ENCODE peak calls at places on chromosome 15, in seven cellular contexts. X, N, M, E, Y, L and Z are unnamed samples. For H3K4me1, the result is how much of the 10 kb centered on the place peaks cover.

GRCh38 chr15:74311734-74312444 is 55.6 kb downstream of the CYP11A1 start:
- DNase-seq in L (no peak), X (no peak), M (no peak), Y (peak), N (no peak), E (no peak), Z (no peak)

GRCh38 chr15:41438206-41438605 is 21.3 kb downstream of the RTF1 start:
- DNase-seq in Y (no peak), E (no peak), L (no peak), X (peak), M (no peak), N (no peak), Z (no peak)

GRCh38 chr15:68333775-68334470 is 56.4 kb downstream of the FEM1B start:
- DNase-seq in E (peak), Y (no peak), L (no peak), M (peak), N (peak), X (peak), Z (no peak)

GRCh38 chr15:65833501-65834220 is 35.6 kb upstream of the RAB11A start:
- DNase-seq in M (no peak), L (no peak), Y (no peak), E (no peak), X (no peak), N (peak), Z (peak)

GRCh38 chr15:79853492-79854328 is 43.1 kb downstream of the MTHFS start:
- DNase-seq in E (peak), L (peak), Y (peak), X (peak), N (peak), M (peak), Z (peak)

GRCh38 chr15:68666812-68667450 is 88.1 kb downstream of the CORO2B start:
- DNase-seq in Y (no peak), L (no peak), X (peak), E (peak), N (no peak), M (peak), Z (no peak)

GRCh38 chr15:50676799-50677483 is 9.7 kb downstream of the TRPM7 start:
- DNase-seq in E (no peak), X (no peak), N (no peak), Y (peak), M (no peak), L (no peak), Z (no peak)

GRCh38 chr15:27601239-27601942 is 497.7 kb downstream of the OCA2 start:
- DNase-seq in N (no peak), E (no peak), Y (no peak), L (no peak), X (no peak), M (no peak), Z (no peak)

GRCh38 chr15:87348746-87349145 is 907.8 kb downstream of the NTRK3 start:
- DNase-seq in N (no peak), M (no peak), X (no peak), E (no peak), Y (no peak), L (no peak), Z (no peak)

GRCh38 chr15:37820380-37821128 is 113.9 kb upstream of the TMCO5A start:
- DNase-seq in Y (no peak), E (no peak), M (no peak), L (no peak), N (no peak), X (no peak), Z (no peak)

GRCh38 chr15:37814847-37815246 is 119.6 kb upstream of the TMCO5A start:
- DNase-seq in N (no peak), E (no peak), Y (no peak), X (no peak), M (no peak), L (no peak), Z (no peak)

GRCh38 chr15:37813306-37813705 is 121.1 kb upstream of the TMCO5A start:
- DNase-seq in E (no peak), N (no peak), Y (no peak), M (no peak), L (no peak), X (no peak), Z (no peak)

GRCh38 chr15:37819191-37819590 is 115.2 kb upstream of the TMCO5A start:
- DNase-seq in M (no peak), L (no peak), Y (no peak), X (no peak), E (no peak), N (no peak), Z (no peak)

DNA sequence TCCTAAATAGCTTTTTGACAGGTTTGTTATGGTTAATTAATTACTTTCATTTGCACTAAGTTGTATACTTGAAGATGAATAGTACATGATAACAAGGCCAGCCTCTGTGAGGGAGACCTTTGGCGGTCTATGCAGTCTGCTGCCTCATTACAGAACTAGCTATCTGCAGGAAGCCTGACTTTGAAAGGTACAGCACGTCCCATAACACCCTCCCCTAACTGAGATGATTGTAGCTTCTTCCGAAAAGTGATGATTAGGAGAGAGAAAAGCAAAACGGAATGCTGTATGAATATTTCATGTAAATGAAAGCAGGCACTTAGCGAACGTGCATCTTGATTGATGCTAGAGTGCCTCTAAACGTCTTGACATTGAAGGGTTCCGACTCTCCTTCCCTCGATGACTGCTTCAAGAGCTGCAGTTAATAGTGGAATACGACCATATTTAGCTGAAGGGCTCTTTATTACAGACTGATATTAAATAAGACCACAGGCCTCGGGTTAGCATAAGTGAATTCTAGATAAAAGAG is 116.2 kb upstream of the TMCO5A start:
- DNase-seq in M (no peak), Y (no peak), X (no peak), N (no peak), E (no peak), L (no peak), Z (no peak)
- H3K4me1 ChIP-seq in M (under half), Y (under half), X (under half), N (under half), E (under half), L (under half), Z (under half)

GRCh38 chr15:77026501-77027110 is 31.7 kb downstream of the PSTPIP1 start:
- DNase-seq in M (peak), X (peak), N (no peak), E (no peak), Y (no peak), L (peak), Z (no peak)

GRCh38 chr15:77025066-77025435 is 30.1 kb downstream of the PSTPIP1 start:
- DNase-seq in X (peak), Y (no peak), N (no peak), L (peak), M (no peak), E (peak), Z (no peak)

GRCh38 chr15:77027111-77027696 is 32.3 kb downstream of the PSTPIP1 start:
- DNase-seq in E (no peak), N (no peak), Y (no peak), L (no peak), X (peak), M (no peak), Z (no peak)

GRCh38 chr15:77025471-77025901 is 30.6 kb downstream of the PSTPIP1 start:
- DNase-seq in M (peak), Y (no peak), L (peak), E (peak), X (peak), N (no peak), Z (no peak)

GRCh38 chr15:77025941-77026411 is 31.1 kb downstream of the PSTPIP1 start:
- DNase-seq in E (no peak), L (no peak), N (no peak), X (peak), Y (no peak), M (peak), Z (peak)
- H3K4me3 ChIP-seq in E (no peak), L (no peak), N (no peak), X (no peak), Y (no peak), M (no peak), Z (no peak)

GRCh38 chr15:72782274-72782992 is 1.1 kb downstream of the ADPGK start:
- DNase-seq in Y (no peak), L (no peak), E (no peak), X (no peak), N (no peak), M (no peak), Z (no peak)

GRCh38 chr15:72784233-72784876 is 797 bp upstream of the ADPGK start:
- DNase-seq in Y (peak), L (peak), N (peak), E (no peak), X (no peak), M (no peak), Z (peak)

GRCh38 chr15:72785452-72786243 is 2.1 kb upstream of the ADPGK start:
- DNase-seq in Y (no peak), X (no peak), L (no peak), E (no peak), N (peak), M (no peak), Z (peak)

GRCh38 chr15:72782993-72783562 is 480 bp downstream of the ADPGK start:
- DNase-seq in X (peak), M (no peak), L (no peak), Y (no peak), N (peak), E (no peak), Z (peak)

GRCh38 chr15:72783563-72784232 is at the start of gene ADPGK:
- DNase-seq in L (peak), X (peak), N (peak), E (peak), M (peak), Y (peak), Z (peak)
- TF ChIP-seq POLR2A in L (peak), X (peak), N (peak), E (peak), M (peak), Y (peak), Z (peak)

GRCh38 chr15:31346367-31347066 is 19.9 kb downstream of the KLF13 start:
- DNase-seq in M (peak), E (no peak), Y (no peak), L (no peak), X (no peak), N (no peak), Z (no peak)
- H3K4me1 ChIP-seq in M (half or more), E (under half), Y (under half), L (under half), X (under half), N (half or more), Z (half or more)

GRCh38 chr15:64513823-64514222 is 53.4 kb downstream of the ZNF609 start:
- DNase-seq in Y (no peak), N (no peak), E (no peak), X (no peak), M (no peak), L (no peak), Z (no peak)
- H3K4me3 ChIP-seq in Y (no peak), N (no peak), E (no peak), X (no peak), M (no peak), L (no peak), Z (no peak)

GRCh38 chr15:88467073-88467934 is at the start of the genes MRPL46 and MRPS11:
- DNase-seq in E (peak), Y (peak), N (peak), X (peak), L (peak), M (peak), Z (peak)
- TF ChIP-seq POLR2A in E (peak), Y (peak), N (peak), X (no peak), L (peak), M (no peak), Z (peak)

DNA sequence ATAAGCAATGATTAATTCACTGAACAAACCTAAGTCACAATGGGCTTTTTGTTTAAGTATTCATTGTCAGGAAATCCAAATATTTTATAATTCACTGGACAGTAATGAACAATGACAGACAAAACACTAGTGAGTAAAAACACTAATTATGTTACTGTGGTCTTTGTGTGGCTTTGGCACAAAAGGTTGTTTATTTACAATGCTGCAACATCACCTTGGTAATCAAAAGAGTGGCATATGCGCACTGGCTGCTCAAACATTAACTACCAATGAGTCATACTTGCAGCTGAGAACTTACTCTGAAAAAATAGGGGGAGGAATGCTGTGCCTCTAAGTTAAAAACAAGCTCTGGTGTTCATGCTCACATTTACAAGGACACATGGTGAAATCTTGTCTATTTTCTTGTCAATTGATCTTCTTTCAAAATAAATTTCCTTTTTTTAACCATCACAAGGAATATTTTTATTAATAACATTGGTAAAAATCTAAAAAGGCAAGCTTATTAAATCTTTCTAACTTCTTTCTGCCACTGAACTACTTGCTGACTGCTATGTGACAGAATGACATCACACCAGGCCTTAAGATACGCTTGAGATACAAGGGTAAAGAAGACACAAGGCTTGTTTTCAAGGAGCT is 85.2 kb upstream of the PPIB start:
- DNase-seq in E (no peak), N (peak), L (no peak), Y (peak), X (no peak), M (no peak), Z (no peak)
- H3K4me1 ChIP-seq in E (under half), N (under half), L (under half), Y (half or more), X (under half), M (under half), Z (under half)

DNA sequence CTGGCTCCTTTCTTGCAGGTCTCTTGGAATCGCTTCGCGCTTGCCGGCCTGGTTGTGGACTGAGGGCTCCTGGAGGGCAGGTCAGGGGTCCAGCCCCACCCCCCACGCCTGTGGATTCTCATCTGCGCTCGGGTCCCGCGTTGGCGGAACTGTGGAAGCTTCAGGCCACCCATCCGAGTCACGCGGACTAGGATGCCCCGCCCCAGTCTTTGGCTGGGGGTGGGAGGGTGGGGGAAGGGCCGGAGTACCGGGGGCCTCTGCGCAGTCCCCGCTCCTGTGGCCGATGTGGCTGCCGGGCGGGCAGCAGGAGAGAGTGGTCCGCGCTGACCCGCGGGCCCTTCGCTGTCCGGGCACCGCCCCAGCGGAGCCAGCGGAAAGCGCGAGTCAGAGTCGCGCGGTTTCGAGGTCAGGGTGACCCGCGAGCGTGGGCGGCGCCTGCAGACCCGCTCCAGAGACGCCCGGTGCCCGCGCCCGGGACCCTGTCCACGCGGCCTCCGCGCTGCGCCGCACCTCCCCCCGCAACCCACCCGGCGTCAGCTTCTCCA is 114.2 kb downstream of the KLF13 start:
- DNase-seq in N (peak), M (peak), E (peak), X (peak), L (peak), Y (no peak), Z (peak)
- H3K4me3 ChIP-seq in N (peak), M (peak), E (peak), X (peak), L (peak), Y (peak), Z (peak)

DNA sequence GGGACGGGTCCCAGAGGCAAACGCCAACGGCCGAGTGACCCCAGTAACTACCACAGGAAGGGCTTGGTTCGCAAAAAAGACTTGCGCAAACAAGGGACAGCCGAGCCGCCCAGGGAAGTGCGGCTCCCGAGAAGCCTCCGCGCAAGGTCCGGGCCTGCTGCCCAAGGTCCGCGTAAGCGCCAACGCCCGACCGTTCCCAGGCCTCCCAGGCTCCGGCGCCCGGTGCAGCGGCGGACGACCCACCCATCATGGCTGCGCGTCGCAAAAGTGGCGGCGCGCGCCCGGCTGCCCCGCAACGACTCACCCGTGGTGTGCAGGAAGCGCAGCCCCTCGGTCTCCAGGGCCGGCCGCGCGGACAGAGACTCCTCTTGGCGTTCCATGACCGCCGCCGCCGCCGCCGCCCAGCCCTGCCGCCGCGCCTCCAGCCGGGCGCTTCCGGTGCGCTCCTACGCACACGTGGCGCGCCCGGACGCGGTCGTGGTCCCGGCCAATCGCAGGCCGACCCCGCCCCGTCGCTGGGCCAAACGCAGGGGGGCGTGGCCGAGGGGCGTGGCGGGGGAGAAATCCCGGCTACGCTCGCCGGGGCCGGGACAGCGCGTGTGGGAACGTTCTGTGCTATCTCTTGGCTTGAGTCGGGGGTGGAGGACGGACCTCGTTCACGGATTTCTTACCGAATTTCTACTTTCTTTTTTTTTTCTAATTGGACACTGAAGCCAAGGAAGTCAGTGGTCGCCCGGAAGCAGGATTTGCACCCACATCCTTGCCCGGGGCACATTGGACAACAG is at the start of gene SELENOS:
- DNase-seq in Y (peak), X (peak), E (peak), L (peak), N (peak), M (peak), Z (peak)
- TF ChIP-seq POLR2A in Y (peak), X (peak), E (peak), L (peak), N (peak), M (no peak), Z (peak)

DNA sequence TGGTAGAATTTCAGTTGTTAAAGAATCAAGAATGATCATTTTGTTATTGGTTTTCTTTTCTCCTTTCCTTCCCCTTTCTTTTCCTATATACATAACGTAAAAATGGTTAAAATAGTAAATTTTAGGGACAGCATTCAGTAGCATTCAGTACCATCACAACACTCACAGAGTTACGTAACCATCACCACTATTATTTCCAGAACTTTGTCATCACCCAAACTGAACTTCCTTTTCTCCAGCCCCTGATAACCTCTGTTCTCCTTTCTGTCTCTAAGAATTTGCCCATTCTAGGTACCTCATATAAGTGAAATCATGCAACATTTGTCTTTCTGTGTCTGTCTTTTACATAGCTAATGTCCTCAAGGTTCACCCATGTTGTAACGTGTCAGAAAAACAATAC is 165.4 kb downstream of the AKAP13 start:
- DNase-seq in Y (no peak), X (no peak), E (no peak), L (no peak), M (no peak), N (no peak), Z (no peak)
- H3K4me1 ChIP-seq in Y (under half), X (under half), E (under half), L (under half), M (under half), N (under half), Z (under half)